ENCODE peak calls at places on chromosomes 3 and 15, in four cellular contexts. One of them, this sample, is unnamed.

GRCh38 chr3:81419196-81419595 is 342.2 kb downstream of the GBE1 start:
- DNase-seq in heart right ventricle: no peak
- DNase-seq in tibial nerve: no peak
- DNase-seq in Kasumi-1: peak; percentile 50
- DNase-seq in this sample: peak; percentile 16

GRCh38 chr15:62896969-62897486 is 145.5 kb upstream of the TPM1 start:
- DNase-seq in heart right ventricle: peak; percentile 93
- DNase-seq in tibial nerve: peak; percentile 84
- DNase-seq in Kasumi-1: no peak
- DNase-seq in this sample: peak; percentile 94

GRCh38 chr15:55992769-55993110 is 672 bp downstream of the NEDD4 start:
- DNase-seq in heart right ventricle: no peak
- DNase-seq in tibial nerve: no peak
- DNase-seq in Kasumi-1: peak; percentile 25
- DNase-seq in this sample: no peak

GRCh38 chr3:39249453-39250115 is 30.3 kb downstream of the CX3CR1 start:
- DNase-seq in heart right ventricle: no peak
- DNase-seq in tibial nerve: no peak
- DNase-seq in Kasumi-1: peak; percentile 41
- DNase-seq in this sample: no peak

GRCh38 chr3:61030469-61031035 is 220.7 kb downstream of the FHIT start:
- DNase-seq in heart right ventricle: no peak
- DNase-seq in tibial nerve: no peak
- DNase-seq in Kasumi-1: no peak
- DNase-seq in this sample: no peak

GRCh38 chr3:184039414-184039813 is 7.9 kb downstream of the HTR3D start:
- DNase-seq in heart right ventricle: no peak
- DNase-seq in tibial nerve: no peak
- DNase-seq in Kasumi-1: no peak
- DNase-seq in this sample: no peak

GRCh38 chr15:57973534-57973933 is 92.0 kb downstream of the ALDH1A2 start:
- DNase-seq in heart right ventricle: no peak
- DNase-seq in tibial nerve: no peak
- DNase-seq in Kasumi-1: no peak
- DNase-seq in this sample: no peak

GRCh38 chr3:57654214-57654613 is 38.7 kb downstream of the DENND6A start:
- DNase-seq in heart right ventricle: no peak
- DNase-seq in tibial nerve: no peak
- DNase-seq in Kasumi-1: no peak
- DNase-seq in this sample: no peak

GRCh38 chr3:175212896-175213295 is 353.8 kb downstream of the NAALADL2 start:
- DNase-seq in heart right ventricle: no peak
- DNase-seq in tibial nerve: no peak
- DNase-seq in Kasumi-1: no peak
- DNase-seq in this sample: no peak

GRCh38 chr3:143445118-143445517 is 325.5 kb downstream of the CHST2 start:
- DNase-seq in heart right ventricle: no peak
- DNase-seq in tibial nerve: no peak
- DNase-seq in Kasumi-1: no peak
- DNase-seq in this sample: no peak

GRCh38 chr15:71572452-71573053 is 237.8 kb upstream of the NR2E3 start:
- DNase-seq in heart right ventricle: no peak
- DNase-seq in tibial nerve: no peak
- DNase-seq in Kasumi-1: no peak
- DNase-seq in this sample: no peak

GRCh38 chr3:45546636-45547201 is 47.8 kb upstream of the LIMD1 start:
- DNase-seq in heart right ventricle: no peak
- DNase-seq in tibial nerve: no peak
- DNase-seq in Kasumi-1: no peak
- DNase-seq in this sample: no peak

GRCh38 chr3:10373686-10374261 is 52.9 kb upstream of the SEC13 start:
- DNase-seq in heart right ventricle: no peak
- DNase-seq in tibial nerve: no peak
- DNase-seq in Kasumi-1: no peak
- DNase-seq in this sample: no peak

GRCh38 chr3:87206070-87206469 is 21.0 kb upstream of the CHMP2B start:
- DNase-seq in heart right ventricle: no peak
- DNase-seq in tibial nerve: no peak
- DNase-seq in Kasumi-1: no peak
- DNase-seq in this sample: no peak

GRCh38 chr3:38725726-38726410 is 76.4 kb upstream of the SCN5A start:
- DNase-seq in heart right ventricle: peak; percentile 60
- DNase-seq in tibial nerve: no peak
- DNase-seq in Kasumi-1: no peak
- DNase-seq in this sample: no peak

GRCh38 chr3:120645083-120645800 is 36.8 kb downstream of the HGD start:
- DNase-seq in heart right ventricle: peak; percentile 7
- DNase-seq in tibial nerve: no peak
- DNase-seq in Kasumi-1: peak; percentile 46
- DNase-seq in this sample: no peak

GRCh38 chr3:65259946-65260345 is 572.1 kb upstream of the ADAMTS9 start:
- DNase-seq in heart right ventricle: no peak
- DNase-seq in tibial nerve: no peak
- DNase-seq in Kasumi-1: no peak
- DNase-seq in this sample: no peak

GRCh38 chr15:71374607-71375352 is 259.5 kb downstream of the THSD4 start:
- DNase-seq in heart right ventricle: no peak
- DNase-seq in tibial nerve: no peak
- DNase-seq in Kasumi-1: no peak
- DNase-seq in this sample: no peak

GRCh38 chr3:188706599-188706998 is 465.2 kb upstream of the TPRG1 start:
- DNase-seq in heart right ventricle: no peak
- DNase-seq in tibial nerve: no peak
- DNase-seq in Kasumi-1: no peak
- DNase-seq in this sample: no peak

GRCh38 chr3:9916346-9916733 is 558 bp upstream of the IL17RC start:
- DNase-seq in heart right ventricle: no peak
- DNase-seq in tibial nerve: peak; percentile 22
- DNase-seq in Kasumi-1: no peak
- DNase-seq in this sample: no peak

GRCh38 chr15:33200444-33200843 is 5.9 kb upstream of the FMN1 start:
- DNase-seq in heart right ventricle: no peak
- DNase-seq in tibial nerve: no peak
- DNase-seq in Kasumi-1: no peak
- DNase-seq in this sample: no peak

GRCh38 chr3:127044996-127045395 is 62.1 kb downstream of the PLXNA1 start:
- DNase-seq in heart right ventricle: no peak
- DNase-seq in tibial nerve: no peak
- DNase-seq in Kasumi-1: no peak
- DNase-seq in this sample: no peak

GRCh38 chr3:189727191-189727590 is 96.0 kb downstream of the TP63 start:
- DNase-seq in heart right ventricle: no peak
- DNase-seq in tibial nerve: no peak
- DNase-seq in Kasumi-1: no peak
- DNase-seq in this sample: no peak

GRCh38 chr15:99486371-99487336 is 79.1 kb upstream of the MEF2A start:
- DNase-seq in heart right ventricle: peak; percentile 86
- DNase-seq in tibial nerve: no peak
- DNase-seq in Kasumi-1: no peak
- DNase-seq in this sample: no peak

GRCh38 chr3:49351521-49352011 is 6.6 kb downstream of the GPX1 start:
- DNase-seq in heart right ventricle: no peak
- DNase-seq in tibial nerve: no peak
- DNase-seq in Kasumi-1: peak; percentile 35
- DNase-seq in this sample: no peak

This sample was measured in SW 1271.